ENCODE peak calls at places on chromosomes 3 and 15, in seven cellular contexts. One of them, this sample, is unnamed.

GRCh38 chr3:107523361-107524213 is 825 bp downstream of the BBX start:
- DNase-seq in uterus: peak
- DNase-seq in fibroblast of mammary gland: peak
- DNase-seq in astrocyte: peak
- DNase-seq in astrocyte of the spinal cord: peak
- DNase-seq in esophagus muscularis mucosa: peak
- DNase-seq in HCT116: no peak
- DNase-seq in this sample: peak

GRCh38 chr3:132593241-132593949 is 3.7 kb upstream of the ACKR4 start:
- DNase-seq in uterus: no peak
- DNase-seq in fibroblast of mammary gland: peak
- DNase-seq in astrocyte: no peak
- DNase-seq in astrocyte of the spinal cord: peak
- DNase-seq in esophagus muscularis mucosa: no peak
- DNase-seq in HCT116: no peak
- DNase-seq in this sample: no peak

GRCh38 chr15:87619161-87619960 is 637.2 kb downstream of the NTRK3 start:
- DNase-seq in uterus: peak
- DNase-seq in fibroblast of mammary gland: peak
- DNase-seq in astrocyte: peak
- DNase-seq in astrocyte of the spinal cord: peak
- DNase-seq in esophagus muscularis mucosa: no peak
- DNase-seq in HCT116: no peak
- DNase-seq in this sample: peak

GRCh38 chr3:109902549-109902948 is 565.2 kb upstream of the DPPA4 start:
- DNase-seq in uterus: no peak
- DNase-seq in fibroblast of mammary gland: no peak
- DNase-seq in astrocyte: no peak
- DNase-seq in astrocyte of the spinal cord: no peak
- DNase-seq in esophagus muscularis mucosa: no peak
- DNase-seq in HCT116: no peak
- DNase-seq in this sample: no peak

GRCh38 chr15:57732526-57733331 is 26.2 kb downstream of the POLR2M start:
- DNase-seq in uterus: peak
- DNase-seq in fibroblast of mammary gland: peak
- DNase-seq in astrocyte: peak
- DNase-seq in astrocyte of the spinal cord: peak
- DNase-seq in esophagus muscularis mucosa: peak
- DNase-seq in HCT116: peak
- DNase-seq in this sample: no peak

GRCh38 chr15:53522878-53523455 is 236.5 kb downstream of the WDR72 start:
- DNase-seq in uterus: no peak
- DNase-seq in fibroblast of mammary gland: no peak
- DNase-seq in astrocyte: no peak
- DNase-seq in astrocyte of the spinal cord: no peak
- DNase-seq in esophagus muscularis mucosa: no peak
- DNase-seq in HCT116: no peak
- DNase-seq in this sample: no peak

GRCh38 chr15:79078763-79079395 is 11.7 kb downstream of the RASGRF1 start:
- DNase-seq in uterus: no peak
- DNase-seq in fibroblast of mammary gland: no peak
- DNase-seq in astrocyte: no peak
- DNase-seq in astrocyte of the spinal cord: no peak
- DNase-seq in esophagus muscularis mucosa: no peak
- DNase-seq in HCT116: no peak
- DNase-seq in this sample: no peak

GRCh38 chr3:144760831-144761230 is 789.2 kb downstream of the DIPK2A start:
- DNase-seq in uterus: no peak
- DNase-seq in fibroblast of mammary gland: peak
- DNase-seq in astrocyte: no peak
- DNase-seq in astrocyte of the spinal cord: peak
- DNase-seq in esophagus muscularis mucosa: no peak
- DNase-seq in HCT116: no peak
- DNase-seq in this sample: no peak

GRCh38 chr3:14884665-14885064 is 62.7 kb upstream of the NR2C2 start:
- DNase-seq in uterus: no peak
- DNase-seq in fibroblast of mammary gland: no peak
- DNase-seq in astrocyte: no peak
- DNase-seq in astrocyte of the spinal cord: no peak
- DNase-seq in esophagus muscularis mucosa: no peak
- DNase-seq in HCT116: no peak
- DNase-seq in this sample: no peak
- H3K4me3 ChIP-seq in uterus: no peak
- H3K4me3 ChIP-seq in fibroblast of mammary gland: no peak
- H3K4me3 ChIP-seq in astrocyte: no peak
- H3K4me3 ChIP-seq in astrocyte of the spinal cord: no peak
- H3K4me3 ChIP-seq in esophagus muscularis mucosa: no peak
- H3K4me3 ChIP-seq in HCT116: no peak
- H3K4me3 ChIP-seq in this sample: no peak

GRCh38 chr15:74202461-74203401 is at the start of gene STRA6:
- DNase-seq in uterus: no peak
- DNase-seq in fibroblast of mammary gland: peak
- DNase-seq in astrocyte: peak
- DNase-seq in astrocyte of the spinal cord: peak
- DNase-seq in esophagus muscularis mucosa: no peak
- DNase-seq in HCT116: no peak
- DNase-seq in this sample: peak
- TF ChIP-seq CTCF in uterus: no peak
- TF ChIP-seq CTCF in fibroblast of mammary gland: no peak
- TF ChIP-seq CTCF in astrocyte: no peak
- TF ChIP-seq CTCF in astrocyte of the spinal cord: peak
- TF ChIP-seq CTCF in esophagus muscularis mucosa: no peak
- TF ChIP-seq CTCF in HCT116: no peak
- TF ChIP-seq CTCF in this sample: no peak

GRCh38 chr3:150885535-150885934 is 19.7 kb downstream of the MINDY4B start:
- DNase-seq in uterus: no peak
- DNase-seq in fibroblast of mammary gland: no peak
- DNase-seq in astrocyte: no peak
- DNase-seq in astrocyte of the spinal cord: no peak
- DNase-seq in esophagus muscularis mucosa: no peak
- DNase-seq in HCT116: no peak
- DNase-seq in this sample: no peak
- H3K4me3 ChIP-seq in uterus: no peak
- H3K4me3 ChIP-seq in fibroblast of mammary gland: no peak
- H3K4me3 ChIP-seq in astrocyte: no peak
- H3K4me3 ChIP-seq in astrocyte of the spinal cord: no peak
- H3K4me3 ChIP-seq in esophagus muscularis mucosa: no peak
- H3K4me3 ChIP-seq in HCT116: no peak
- H3K4me3 ChIP-seq in this sample: no peak

GRCh38 chr3:50389368-50389767 is 30.0 kb upstream of the TMEM115 start:
- DNase-seq in uterus: no peak
- DNase-seq in fibroblast of mammary gland: no peak
- DNase-seq in astrocyte: no peak
- DNase-seq in astrocyte of the spinal cord: no peak
- DNase-seq in esophagus muscularis mucosa: no peak
- DNase-seq in HCT116: no peak
- DNase-seq in this sample: no peak

GRCh38 chr3:50388021-50388719 is 28.8 kb upstream of the TMEM115 start:
- DNase-seq in uterus: no peak
- DNase-seq in fibroblast of mammary gland: no peak
- DNase-seq in astrocyte: no peak
- DNase-seq in astrocyte of the spinal cord: no peak
- DNase-seq in esophagus muscularis mucosa: no peak
- DNase-seq in HCT116: no peak
- DNase-seq in this sample: no peak

GRCh38 chr3:50385741-50386140 is 26.4 kb upstream of the TMEM115 start:
- DNase-seq in uterus: no peak
- DNase-seq in fibroblast of mammary gland: no peak
- DNase-seq in astrocyte: no peak
- DNase-seq in astrocyte of the spinal cord: no peak
- DNase-seq in esophagus muscularis mucosa: no peak
- DNase-seq in HCT116: no peak
- DNase-seq in this sample: no peak

GRCh38 chr3:50390523-50391177 is 31.3 kb upstream of the TMEM115 start:
- DNase-seq in uterus: no peak
- DNase-seq in fibroblast of mammary gland: no peak
- DNase-seq in astrocyte: no peak
- DNase-seq in astrocyte of the spinal cord: no peak
- DNase-seq in esophagus muscularis mucosa: no peak
- DNase-seq in HCT116: no peak
- DNase-seq in this sample: no peak

GRCh38 chr3:50388720-50389352 is 29.5 kb upstream of the TMEM115 start:
- DNase-seq in uterus: no peak
- DNase-seq in fibroblast of mammary gland: no peak
- DNase-seq in astrocyte: peak
- DNase-seq in astrocyte of the spinal cord: peak
- DNase-seq in esophagus muscularis mucosa: no peak
- DNase-seq in HCT116: no peak
- DNase-seq in this sample: no peak
- TF ChIP-seq CTCF in uterus: no peak
- TF ChIP-seq CTCF in fibroblast of mammary gland: no peak
- TF ChIP-seq CTCF in astrocyte: no peak
- TF ChIP-seq CTCF in astrocyte of the spinal cord: no peak
- TF ChIP-seq CTCF in esophagus muscularis mucosa: no peak
- TF ChIP-seq CTCF in HCT116: no peak
- TF ChIP-seq CTCF in this sample: no peak

DNA sequence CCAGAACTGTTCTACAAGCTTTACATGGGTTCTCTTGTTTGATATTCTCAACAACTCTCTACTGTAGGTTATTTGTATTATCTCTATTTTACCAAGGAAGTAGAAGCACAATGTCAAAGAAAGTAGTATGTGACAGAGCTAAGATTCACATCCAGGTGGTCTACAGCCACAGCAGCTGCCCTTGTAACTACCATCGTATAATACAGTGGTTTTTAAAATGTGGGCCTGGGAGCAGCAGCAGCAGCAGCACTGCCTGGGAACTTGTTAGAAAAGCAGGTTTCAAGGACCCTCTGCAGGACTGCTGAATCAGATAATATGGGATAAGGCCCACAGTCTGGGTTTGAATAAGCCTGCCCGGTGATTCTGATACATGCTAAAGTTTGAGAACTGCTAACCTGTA is 357.1 kb upstream of the SATB1 start:
- DNase-seq in uterus: no peak
- DNase-seq in fibroblast of mammary gland: no peak
- DNase-seq in astrocyte: no peak
- DNase-seq in astrocyte of the spinal cord: no peak
- DNase-seq in esophagus muscularis mucosa: no peak
- DNase-seq in HCT116: no peak
- DNase-seq in this sample: no peak
- H3K4me3 ChIP-seq in uterus: no peak
- H3K4me3 ChIP-seq in fibroblast of mammary gland: no peak
- H3K4me3 ChIP-seq in astrocyte: no peak
- H3K4me3 ChIP-seq in astrocyte of the spinal cord: no peak
- H3K4me3 ChIP-seq in esophagus muscularis mucosa: no peak
- H3K4me3 ChIP-seq in HCT116: no peak
- H3K4me3 ChIP-seq in this sample: no peak

This sample was measured in Caco-2.